ENCODE peak calls at places on chromosomes 7 and 10, in eight cellular contexts. S, N, P, C, A, Z, K and R are unnamed samples.

GRCh38 chr7:129824291-129825004 is 128.3 kb downstream of the UBE2H start:
- DNase-seq in S (no peak), N (no peak), P (no peak), C (no peak), A (no peak), Z (no peak), K (no peak), R (no peak)

GRCh38 chr7:34991938-34992840 is 45.1 kb downstream of the DPY19L1 start:
- DNase-seq in S (no peak), N (peak; percentile 79), P (peak; percentile 71), C (no peak), A (peak; percentile 74), Z (no peak), K (no peak), R (no peak)

GRCh38 chr10:33800986-33801385 is 466.5 kb upstream of the NRP1 start:
- DNase-seq in S (no peak), N (no peak), P (no peak), C (no peak), A (no peak), Z (no peak), K (no peak), R (no peak)

GRCh38 chr10:84140036-84140379 is 699 bp downstream of the GHITM start:
- DNase-seq in S (peak; percentile 5), N (peak; percentile 33), P (peak; percentile 9), C (no peak), A (peak; percentile 51), Z (no peak), K (no peak), R (no peak)

GRCh38 chr7:46126901-46127300 is 205.8 kb upstream of the IGFBP3 start:
- DNase-seq in S (no peak), N (no peak), P (no peak), C (no peak), A (no peak), Z (no peak), K (no peak), R (no peak)

GRCh38 chr7:156614434-156615264 is 25.9 kb upstream of the RNF32 start:
- DNase-seq in S (no peak), N (no peak), P (no peak), C (no peak), A (no peak), Z (no peak), K (no peak), R (no peak)

GRCh38 chr10:126372359-126372758 is 15.9 kb downstream of the ADAM12 start:
- DNase-seq in S (no peak), N (no peak), P (no peak), C (no peak), A (no peak), Z (no peak), K (no peak), R (no peak)

GRCh38 chr7:11584406-11585031 is 247.5 kb downstream of the THSD7A start:
- DNase-seq in S (no peak), N (no peak), P (no peak), C (no peak), A (no peak), Z (no peak), K (no peak), R (no peak)

GRCh38 chr10:128526793-128527375 is 400.7 kb upstream of the MKI67 start:
- DNase-seq in S (no peak), N (peak; percentile 5), P (no peak), C (no peak), A (peak; percentile 2), Z (no peak), K (no peak), R (no peak)

GRCh38 chr7:2863461-2864066 is 19.5 kb upstream of the GNA12 start:
- DNase-seq in S (peak; percentile 61), N (peak; percentile 98), P (peak; percentile 97), C (peak; percentile 79), A (peak; percentile 98), Z (peak; percentile 80), K (peak; percentile 87), R (peak; percentile 89)

GRCh38 chr10:48455055-48455391 is 148.5 kb downstream of the MAPK8 start:
- DNase-seq in S (no peak), N (no peak), P (no peak), C (no peak), A (no peak), Z (no peak), K (peak; percentile 51), R (no peak)

GRCh38 chr10:67804395-67804678 is 33.7 kb downstream of the DNAJC12 start:
- DNase-seq in S (no peak), N (no peak), P (no peak), C (no peak), A (no peak), Z (no peak), K (no peak), R (no peak)

GRCh38 chr10:12782537-12782936 is 219.0 kb downstream of the CCDC3 start:
- DNase-seq in S (no peak), N (peak; percentile 52), P (peak; percentile 19), C (no peak), A (peak; percentile 61), Z (peak; percentile 66), K (no peak), R (no peak)

GRCh38 chr10:96764345-96764744 is 44.0 kb upstream of the PIK3AP1 start:
- DNase-seq in S (no peak), N (no peak), P (no peak), C (no peak), A (no peak), Z (no peak), K (no peak), R (no peak)

GRCh38 chr7:26197153-26198115 is 3.1 kb downstream of the HNRNPA2B1 start:
- DNase-seq in S (no peak), N (no peak), P (no peak), C (no peak), A (no peak), Z (no peak), K (no peak), R (no peak)
- H3K4me3 ChIP-seq in S (peak overlapping the region; percentile 95), N (peak overlapping the region; percentile 96), P (peak overlapping the region; percentile 98), C (peak overlapping the region; percentile 100), A (peak overlapping the region; percentile 98), Z (peak overlapping the region; percentile 89), K (peak overlapping the region; percentile 89), R (peak overlapping the region; percentile 98)

GRCh38 chr7:142908921-142909870 is 23.7 kb upstream of the TRPV6 start:
- DNase-seq in S (no peak), N (peak; percentile 10), P (no peak), C (no peak), A (no peak), Z (peak; percentile 70), K (no peak), R (no peak)
- TF ChIP-seq CTCF in S (no peak), N (peak; percentile 14), P (no peak), C (peak; percentile 16), A (peak; percentile 13), Z (peak; percentile 34), K (peak; percentile 46), R (no peak)

GRCh38 chr7:69843653-69844052 is 245.4 kb downstream of the AUTS2 start:
- DNase-seq in S (no peak), N (no peak), P (no peak), C (no peak), A (no peak), Z (no peak), K (no peak), R (no peak)

GRCh38 chr7:69840248-69840647 is 242.0 kb downstream of the AUTS2 start:
- DNase-seq in S (no peak), N (peak; percentile 82), P (no peak), C (no peak), A (peak; percentile 56), Z (no peak), K (no peak), R (no peak)

GRCh38 chr7:69844264-69844868 is 246.1 kb downstream of the AUTS2 start:
- DNase-seq in S (no peak), N (no peak), P (no peak), C (no peak), A (no peak), Z (no peak), K (no peak), R (no peak)

GRCh38 chr7:69837387-69838068 is 239.3 kb downstream of the AUTS2 start:
- DNase-seq in S (no peak), N (peak; percentile 42), P (no peak), C (no peak), A (peak; percentile 42), Z (no peak), K (no peak), R (no peak)

GRCh38 chr7:69839782-69840181 is 241.5 kb downstream of the AUTS2 start:
- DNase-seq in S (no peak), N (no peak), P (no peak), C (no peak), A (no peak), Z (no peak), K (no peak), R (no peak)
- H3K4me3 ChIP-seq in S (no peak overlapping the region), N (no peak overlapping the region), P (no peak overlapping the region), C (no peak overlapping the region), A (no peak overlapping the region), Z (no peak overlapping the region), K (no peak overlapping the region), R (no peak overlapping the region)

DNA sequence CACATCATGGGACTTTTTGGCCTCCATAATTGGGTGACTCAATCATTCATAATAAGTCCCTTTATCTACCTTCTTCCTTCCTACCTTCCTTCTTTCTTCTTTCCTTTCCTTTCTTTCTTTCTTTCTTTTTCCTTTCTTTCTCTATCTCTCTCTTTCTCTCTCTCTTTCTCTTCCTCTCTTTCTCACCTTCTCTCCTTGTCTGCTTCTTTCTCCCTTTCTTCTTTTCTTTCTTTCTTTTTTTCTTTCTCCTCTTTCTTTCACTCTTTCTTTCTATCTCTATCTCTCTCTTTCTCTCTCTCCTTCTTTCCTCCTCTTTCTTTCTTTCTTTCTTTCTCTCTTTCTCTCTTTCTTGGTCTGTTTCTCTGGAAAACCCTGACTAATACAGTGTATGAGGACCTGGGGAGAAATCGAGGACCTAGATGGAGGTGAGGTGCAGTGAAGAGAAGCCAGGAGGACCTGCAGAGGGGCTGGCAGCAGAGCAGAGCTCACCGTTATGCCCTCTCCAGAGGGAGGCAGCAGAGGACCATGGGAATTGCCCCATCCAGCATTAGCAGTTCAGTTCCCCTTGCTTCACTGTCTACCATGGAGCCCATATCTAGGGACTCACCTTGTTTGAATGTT is 52.7 kb upstream of the BTRC start:
- DNase-seq in S (no peak), N (peak; percentile 67), P (peak; percentile 27), C (no peak), A (peak; percentile 67), Z (peak; percentile 60), K (no peak), R (no peak)
- TF ChIP-seq CTCF in S (no peak), N (peak; percentile 63), P (peak; percentile 66), C (peak; percentile 56), A (peak; percentile 74), Z (peak; percentile 63), K (peak; percentile 35), R (peak; percentile 50)

GRCh38 chr7:131284702-131285419 is 42.8 kb upstream of the MKLN1 start:
- DNase-seq in S (peak; percentile 55), N (no peak), P (no peak), C (peak; percentile 62), A (peak; percentile 11), Z (no peak), K (peak; percentile 59), R (no peak)
- H3K4me3 ChIP-seq in S (no peak overlapping the region), N (no peak overlapping the region), P (no peak overlapping the region), C (no peak overlapping the region), A (no peak overlapping the region), Z (no peak overlapping the region), K (no peak overlapping the region), R (no peak overlapping the region)